ENCODE peak calls at places on chromosome 10, in six cellular contexts. W is tibial nerve, D is transverse colon, J is adrenal gland, F is right lobe of liver, B is sigmoid colon. X is an unnamed sample.

GRCh38 chr10:87861566-87861952 is 1.8 kb downstream of the KLLN start:
- DNase-seq in B (peak; percentile 89), D (peak; percentile 79), W (peak; percentile 73), J (peak; percentile 91), F (peak; percentile 96), X (peak; percentile 70)

GRCh38 chr10:115045516-115045915 is 47.6 kb upstream of the ATRNL1 start:
- DNase-seq in J (no peak), B (no peak), D (no peak), F (no peak), W (no peak), X (no peak)

GRCh38 chr10:17206210-17206709 is 4.8 kb upstream of the TRDMT1 start:
- DNase-seq in W (no peak), F (no peak), D (no peak), J (no peak), B (no peak), X (no peak)

GRCh38 chr10:66148312-66148711 is 777.5 kb upstream of the LRRTM3 start:
- DNase-seq in D (no peak), J (no peak), W (no peak), B (no peak), F (no peak), X (no peak)

GRCh38 chr10:77226871-77227557 is 410.6 kb downstream of the KCNMA1 start:
- DNase-seq in W (no peak), D (no peak), J (no peak), B (no peak), F (no peak), X (no peak)

GRCh38 chr10:110989016-110989415 is 69.6 kb downstream of the SHOC2 start:
- DNase-seq in B (no peak), J (no peak), D (no peak), W (no peak), F (no peak), X (no peak)

GRCh38 chr10:97207756-97208346 is 22.1 kb upstream of the SLIT1 start:
- DNase-seq in W (no peak), D (no peak), F (no peak), J (no peak), B (no peak), X (no peak)

GRCh38 chr10:116015922-116016321 is 257.1 kb downstream of the GFRA1 start:
- DNase-seq in W (no peak), J (no peak), B (no peak), D (no peak), F (no peak), X (no peak)

GRCh38 chr10:52343439-52343838 is 29.4 kb downstream of the DKK1 start:
- DNase-seq in B (no peak), W (no peak), F (no peak), D (no peak), J (no peak), X (no peak)

GRCh38 chr10:110498087-110498981 is 627 bp downstream of the DUSP5 start:
- DNase-seq in W (no peak), F (no peak), B (peak; percentile 79), D (peak; percentile 52), J (peak; percentile 76), X (no peak)

GRCh38 chr10:5948999-5949759 is 28.2 kb downstream of the IL15RA start:
- DNase-seq in J (peak; percentile 70), B (peak; percentile 81), W (no peak), F (peak; percentile 74), D (peak; percentile 64), X (no peak)

GRCh38 chr10:6486280-6486679 is 93.8 kb downstream of the PRKCQ start:
- DNase-seq in D (no peak), W (no peak), J (no peak), B (no peak), F (no peak), X (no peak)

GRCh38 chr10:59622320-59622901 is 87.2 kb downstream of the SLC16A9 start:
- DNase-seq in J (peak; percentile 44), B (no peak), W (peak; percentile 65), D (peak; percentile 42), F (no peak), X (no peak)

GRCh38 chr10:125827133-125827532 is 3.8 kb downstream of the BCCIP start:
- DNase-seq in J (no peak), D (no peak), F (no peak), W (no peak), B (no peak), X (no peak)

GRCh38 chr10:84340632-84341537 is 12.5 kb downstream of the CCSER2 start:
- DNase-seq in D (no peak), W (no peak), F (no peak), J (no peak), B (no peak), X (no peak)

GRCh38 chr10:15113766-15114165 is 16.6 kb downstream of the RPP38 start:
- DNase-seq in W (no peak), J (no peak), D (no peak), F (no peak), B (no peak), X (no peak)

GRCh38 chr10:93165367-93165766 is 91.7 kb downstream of the CYP26A1 start:
- DNase-seq in W (no peak), F (no peak), D (no peak), B (no peak), J (no peak), X (no peak)

GRCh38 chr10:3077940-3078630 is 10.7 kb downstream of the PFKP start:
- DNase-seq in B (peak; percentile 50), J (no peak), F (no peak), D (peak; percentile 44), W (no peak), X (no peak)

GRCh38 chr10:124092270-124093075 is 925 bp downstream of the CHST15 start:
- DNase-seq in F (peak; percentile 72), D (peak; percentile 77), W (peak; percentile 44), J (peak; percentile 63), B (peak; percentile 87), X (peak; percentile 49)

GRCh38 chr10:71893920-71894319 is 42.9 kb upstream of the PSAP start:
- DNase-seq in J (no peak), W (no peak), B (no peak), F (no peak), D (no peak), X (no peak)

GRCh38 chr10:78559514-78560392 is 509.0 kb upstream of the ZMIZ1 start:
- DNase-seq in B (no peak), W (no peak), J (no peak), D (no peak), F (no peak), X (no peak)

GRCh38 chr10:72259491-72260214 is 14.1 kb upstream of the DDIT4 start:
- DNase-seq in B (peak; percentile 75), J (no peak), F (peak; percentile 67), W (no peak), D (no peak), X (no peak)

GRCh38 chr10:31157125-31157983 is 125.7 kb upstream of the ZNF438 start:
- DNase-seq in B (peak; percentile 81), W (peak; percentile 46), F (no peak), J (peak; percentile 55), D (peak; percentile 30), X (no peak)

GRCh38 chr10:29543715-29544114 is 91.1 kb downstream of the SVIL start:
- DNase-seq in D (no peak), W (no peak), F (no peak), B (no peak), J (no peak), X (no peak)

DNA sequence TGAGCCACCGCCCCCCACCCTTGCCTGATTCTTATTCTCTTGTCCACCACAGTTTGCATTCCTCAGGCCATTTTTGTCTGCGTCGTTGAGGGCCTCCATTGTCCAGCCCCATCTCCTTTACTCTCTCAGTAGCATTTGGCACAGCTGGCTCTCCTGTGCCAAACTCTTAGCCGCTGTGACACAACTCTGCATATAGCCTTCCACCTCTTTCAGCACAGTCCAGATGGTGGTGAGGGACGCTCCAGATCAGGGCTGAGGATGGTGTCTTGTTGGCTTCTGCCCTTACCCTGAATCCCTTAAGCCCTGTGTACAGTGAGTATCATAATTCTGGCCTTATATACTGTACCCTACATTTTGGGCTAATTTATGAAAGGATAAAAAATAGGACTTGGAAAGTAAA is 45.6 kb downstream of the BMPR1A start:
- DNase-seq in W (no peak), D (no peak), B (no peak), F (no peak), J (no peak), X (no peak)
- H3K4me1 ChIP-seq in W (no peaks in the 10 kb centered on the region), D (peaks cover 16% of the 10 kb centered on the region), B (peaks cover 57% of the 10 kb centered on the region), F (no peaks in the 10 kb centered on the region), J (peaks cover 5% of the 10 kb centered on the region), X (peaks cover 47% of the 10 kb centered on the region)

DNA sequence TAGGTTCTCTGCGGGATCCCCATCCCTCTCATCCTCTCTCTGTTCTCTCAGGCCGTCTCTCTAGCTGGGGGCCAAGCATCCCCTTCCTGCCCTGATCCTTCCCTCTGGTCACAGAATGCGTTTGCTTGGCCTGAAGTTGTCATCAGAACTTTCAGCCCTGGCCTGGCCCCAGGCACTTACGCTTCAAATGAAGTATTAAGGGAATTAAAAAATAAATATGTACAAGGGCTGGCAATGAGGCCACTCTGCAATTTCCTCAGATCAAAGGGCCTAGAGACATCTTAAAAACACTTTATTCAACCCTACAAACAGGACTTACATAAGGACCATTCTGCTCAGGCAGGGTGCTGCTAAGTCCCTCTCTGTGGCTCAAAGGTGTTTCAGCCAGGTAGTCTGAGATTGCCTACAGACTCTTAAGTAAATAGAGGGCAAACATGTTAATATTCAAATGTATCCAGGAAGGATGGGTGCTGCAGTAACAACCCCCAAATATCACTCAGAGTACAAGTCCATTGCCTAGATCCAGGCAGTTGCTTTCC is 16.0 kb downstream of the SFTPD start:
- DNase-seq in D (no peak), J (no peak), B (no peak), W (no peak), F (no peak), X (no peak)
- TF ChIP-seq POLR2A in D (no peak), J (no peak), B (no peak), W (no peak), F (no peak), X (no peak)

DNA sequence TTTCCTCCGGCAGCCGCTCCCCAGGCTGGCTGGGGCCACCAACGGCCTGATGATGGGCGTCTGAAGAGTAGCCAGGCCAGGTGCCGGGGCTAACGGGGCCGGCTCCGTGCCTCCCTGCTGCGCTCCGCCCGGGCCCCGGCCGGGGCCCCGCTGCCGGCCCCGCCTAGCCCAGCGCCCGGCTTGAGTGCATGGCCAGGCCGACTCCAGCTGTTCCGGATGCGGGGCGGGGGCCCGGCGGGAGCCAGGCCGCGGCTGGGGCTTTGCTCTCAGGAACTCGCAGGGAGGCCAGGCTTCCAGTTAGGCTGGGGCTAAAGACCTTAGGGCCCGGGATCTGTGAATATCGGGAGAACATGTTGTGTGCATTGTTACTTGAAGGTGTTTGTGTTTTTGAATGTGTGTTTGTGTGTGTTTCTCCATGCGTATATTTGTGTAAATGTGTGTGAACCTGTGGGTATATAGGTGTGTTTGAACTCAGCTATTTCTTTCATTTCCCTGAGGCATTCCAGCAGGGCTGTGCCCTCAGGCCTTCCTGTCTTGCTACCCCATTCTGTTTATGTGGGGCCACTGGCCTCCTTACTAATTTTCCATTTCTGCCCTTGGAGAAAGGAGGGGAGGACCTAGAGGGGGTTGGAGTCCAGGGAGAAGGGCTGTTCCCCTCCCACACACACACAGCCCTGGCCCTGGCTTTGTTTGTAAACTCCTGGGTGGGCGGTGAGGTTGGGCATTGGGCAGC is 1.1 kb upstream of the LBX1 start:
- DNase-seq in F (no peak), D (no peak), B (no peak), J (no peak), W (no peak), X (no peak)
- H3K27me3 ChIP-seq in F (peaks cover 30% of the 10 kb centered on the region), D (peaks cover 100% of the 10 kb centered on the region), B (peaks cover 100% of the 10 kb centered on the region), J (peaks cover 100% of the 10 kb centered on the region), W (peaks cover 99% of the 10 kb centered on the region), X (peaks cover 24% of the 10 kb centered on the region)

DNA sequence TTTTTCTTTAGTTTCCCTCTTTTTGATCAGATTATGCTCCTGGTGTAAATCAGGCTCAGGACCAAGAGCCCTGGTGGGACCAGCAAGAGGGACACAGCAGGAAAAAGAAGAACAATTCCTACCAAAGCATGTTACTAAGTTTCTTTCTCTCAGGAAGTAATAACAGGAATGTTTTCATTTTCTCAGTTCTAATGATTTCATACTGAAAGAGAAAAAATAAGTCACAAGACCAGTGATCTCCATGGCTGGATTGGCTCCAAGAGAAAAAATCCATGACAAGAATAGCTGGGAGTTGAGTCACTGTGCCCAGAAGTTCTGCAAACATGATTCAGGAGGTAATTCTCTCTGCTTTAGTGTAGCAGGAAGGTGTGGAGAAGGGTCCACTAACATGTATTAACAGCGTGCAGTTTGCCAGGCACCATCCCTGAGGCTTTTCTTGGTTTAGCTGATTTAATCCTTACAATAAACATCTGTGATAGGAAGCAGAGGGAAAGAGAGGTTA is 23.8 kb upstream of the IFIT2 start:
- DNase-seq in D (no peak), W (peak; percentile 88), B (peak; percentile 79), J (peak; percentile 73), F (no peak), X (peak; percentile 37)
- H3K4me1 ChIP-seq in D (peaks cover 9% of the 10 kb centered on the region), W (peaks cover 15% of the 10 kb centered on the region), B (peaks cover 31% of the 10 kb centered on the region), J (peaks cover 32% of the 10 kb centered on the region), F (no peaks in the 10 kb centered on the region), X (peaks cover 33% of the 10 kb centered on the region)

X was measured in gastrocnemius medialis.